ENCODE peak calls at places on chromosomes 5 and 9, in five cellular contexts. L is HFFc6, V is A549, F is endothelial cell, O is neural progenitor cell. C is an unnamed sample.

GRCh38 chr5:120516799-120517198 is 52.7 kb downstream of the PRR16 start:
- DNase-seq in F (no peak), V (no peak), O (no peak), L (peak), C (no peak)

GRCh38 chr9:85224729-85225128 is 517.0 kb downstream of the AGTPBP1 start:
- DNase-seq in L (peak), F (no peak), V (no peak), O (no peak), C (no peak)

GRCh38 chr5:134227259-134227658 is 1.4 kb upstream of the PPP2CA start:
- DNase-seq in V (no peak), O (peak), F (no peak), L (no peak), C (no peak)

GRCh38 chr5:180135128-180135955 is 63.8 kb upstream of the RNF130 start:
- DNase-seq in V (no peak), F (no peak), O (no peak), L (no peak), C (no peak)

GRCh38 chr5:267716-268115 is 3.7 kb upstream of the PDCD6 start:
- DNase-seq in L (no peak), V (no peak), F (no peak), O (no peak), C (no peak)

GRCh38 chr9:113638916-113639315 is 175.4 kb downstream of the RGS3 start:
- DNase-seq in O (no peak), V (no peak), F (no peak), L (no peak), C (peak)

GRCh38 chr5:8813180-8813579 is 732.7 kb downstream of the SEMA5A start:
- DNase-seq in L (no peak), V (no peak), F (no peak), O (no peak), C (no peak)

GRCh38 chr5:68444048-68444447 is 228.5 kb downstream of the PIK3R1 start:
- DNase-seq in O (no peak), V (no peak), L (no peak), F (no peak), C (no peak)

GRCh38 chr5:34719029-34719428 is 62.9 kb downstream of the RAI14 start:
- DNase-seq in F (no peak), V (no peak), L (no peak), O (no peak), C (no peak)

GRCh38 chr5:111063709-111064322 is 7.7 kb upstream of the TSLP start:
- DNase-seq in V (no peak), L (no peak), O (peak), F (no peak), C (no peak)

GRCh38 chr5:179822444-179822990 is 1.8 kb downstream of the SQSTM1 start:
- DNase-seq in L (no peak), F (no peak), O (no peak), V (no peak), C (no peak)

GRCh38 chr9:16704489-16705111 is 165.9 kb downstream of the BNC2 start:
- DNase-seq in F (peak), O (peak), L (no peak), V (peak), C (no peak)

GRCh38 chr9:133783331-133783731 is 45.2 kb upstream of the SARDH start:
- DNase-seq in V (no peak), F (no peak), O (no peak), L (no peak), C (peak)

GRCh38 chr5:83551826-83552225 is 80.3 kb downstream of the VCAN start:
- DNase-seq in L (peak), V (no peak), F (no peak), O (no peak), C (no peak)

GRCh38 chr9:130327070-130327780 is 61.7 kb downstream of the HMCN2 start:
- DNase-seq in L (no peak), F (peak), V (peak), O (peak), C (no peak)

GRCh38 chr5:5629579-5629978 is 207.1 kb downstream of the ICE1 start:
- DNase-seq in L (no peak), F (no peak), V (no peak), O (no peak), C (no peak)

GRCh38 chr9:93679536-93680444 is 103.4 kb downstream of the PHF2 start:
- DNase-seq in V (no peak), F (peak), L (no peak), O (no peak), C (peak)

GRCh38 chr9:20670395-20670794 is 13.7 kb upstream of the FOCAD start:
- DNase-seq in V (no peak), O (no peak), L (no peak), F (no peak), C (no peak)

GRCh38 chr5:127878174-127878750 is 175.1 kb downstream of the CCDC192 start:
- DNase-seq in F (peak), O (peak), V (peak), L (peak), C (no peak)

GRCh38 chr5:58922392-58923171 is 339.7 kb downstream of the RAB3C start:
- DNase-seq in O (no peak), V (no peak), L (no peak), F (no peak), C (no peak)

GRCh38 chr5:57232293-57233033 is 58.6 kb downstream of the GPBP1 start:
- DNase-seq in V (no peak), L (no peak), O (no peak), F (no peak), C (no peak)

GRCh38 chr5:123285122-123286011 is 137.8 kb downstream of the CEP120 start:
- DNase-seq in V (no peak), F (peak), L (no peak), O (peak), C (peak)

GRCh38 chr5:6737043-6737941 is 24.1 kb downstream of the TENT4A start:
- DNase-seq in O (no peak), L (no peak), F (no peak), V (no peak), C (no peak)

GRCh38 chr5:111757582-111758283 is 739 bp upstream of the NREP start:
- DNase-seq in V (peak), O (peak), L (peak), F (peak), C (peak)

GRCh38 chr9:127444921-127445850 is 6.0 kb downstream of the RPL12 start:
- DNase-seq in O (no peak), V (no peak), F (no peak), L (peak), C (no peak)

GRCh38 chr5:101091902-101092301 is 188.8 kb upstream of the ST8SIA4 start:
- DNase-seq in F (no peak), O (no peak), L (no peak), V (no peak), C (no peak)

GRCh38 chr5:72649449-72649848 is 142.2 kb upstream of the ZNF366 start:
- DNase-seq in L (no peak), F (no peak), O (no peak), V (no peak), C (no peak)

GRCh38 chr9:112069318-112070169 is 105.6 kb downstream of the SUSD1 start:
- DNase-seq in V (no peak), L (no peak), O (no peak), F (no peak), C (no peak)

GRCh38 chr5:50786073-50786472 is 119.6 kb downstream of the PARP8 start:
- DNase-seq in F (no peak), L (no peak), V (no peak), O (no peak), C (no peak)

GRCh38 chr9:96209407-96210031 is 92.5 kb downstream of the HSD17B3 start:
- DNase-seq in F (no peak), V (no peak), O (no peak), L (peak), C (no peak)

GRCh38 chr5:74648835-74649286 is 8.3 kb upstream of the ENC1 start:
- DNase-seq in O (peak), F (no peak), V (peak), L (peak), C (no peak)

GRCh38 chr9:135811796-135812195 is 95.5 kb downstream of the CAMSAP1 start:
- DNase-seq in F (no peak), L (no peak), V (no peak), O (no peak), C (no peak)

GRCh38 chr5:113663879-113664278 is 150.4 kb downstream of the YTHDC2 start:
- DNase-seq in O (peak), F (peak), L (peak), V (peak), C (no peak)

DNA sequence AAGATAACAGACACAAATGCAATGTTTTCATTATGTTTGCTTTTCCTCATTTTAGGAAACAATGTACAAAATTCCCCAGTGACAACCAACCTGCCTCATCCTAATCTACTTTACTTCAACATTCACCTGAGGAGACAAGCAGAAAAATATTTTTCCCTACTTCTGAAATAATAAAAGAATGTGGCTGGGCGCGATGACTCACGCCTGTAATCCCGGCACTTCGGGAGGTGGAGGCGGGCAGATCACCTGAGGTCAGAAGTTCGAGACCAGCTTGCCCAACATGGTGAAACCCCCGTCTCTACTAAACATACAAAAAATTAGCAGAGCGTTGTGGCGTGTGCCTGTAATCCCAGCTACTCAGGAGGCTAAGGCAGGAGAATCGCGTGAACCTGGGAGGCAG is 36.9 kb downstream of the MYO10 start:
- DNase-seq in F (no peak), O (no peak), V (no peak), L (no peak), C (no peak)
- TF ChIP-seq CTCF in F (no peak), O (no peak), V (no peak), L (no peak), C (no peak)

GRCh38 chr5:157540707-157541451 is 34.7 kb downstream of the ADAM19 start:
- DNase-seq in V (no peak), L (peak), F (peak), O (peak), C (no peak)
- TF ChIP-seq CTCF in V (no peak), L (no peak), F (no peak), O (no peak), C (no peak)

DNA sequence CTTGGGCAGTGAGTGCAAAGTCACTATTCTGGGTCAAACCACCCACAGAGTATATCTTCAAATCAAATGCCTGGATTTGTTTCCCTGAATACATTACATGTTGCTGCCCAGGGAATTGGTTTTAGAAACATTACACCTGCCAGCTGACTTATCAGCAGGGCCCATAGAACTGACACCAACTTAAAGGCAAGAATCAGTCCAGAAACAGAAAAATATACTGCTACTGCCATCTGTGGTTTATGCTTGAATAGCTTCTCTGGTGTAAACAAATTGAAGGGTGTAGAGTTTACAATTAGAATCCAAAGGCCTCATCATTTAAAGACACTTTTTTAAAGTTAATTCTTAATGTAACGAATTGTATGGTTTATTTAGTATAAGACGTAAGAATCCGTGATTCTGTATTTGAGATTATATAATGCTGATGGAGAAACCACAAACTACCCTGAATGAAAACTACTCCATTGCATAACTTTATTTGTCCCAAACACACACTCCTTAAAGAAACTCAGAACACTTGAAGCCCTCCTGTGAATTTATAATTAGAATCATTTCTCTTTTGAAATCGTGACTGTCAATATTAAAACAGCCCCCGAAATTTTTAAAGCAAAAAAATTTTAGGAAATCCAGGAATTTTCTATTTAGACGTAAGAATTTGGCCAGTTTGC is 6.2 kb downstream of the NR6A1 start:
- DNase-seq in V (peak), L (no peak), O (no peak), F (no peak), C (no peak)
- TF ChIP-seq CTCF in V (peak), L (peak), O (peak), F (no peak), C (peak)

DNA sequence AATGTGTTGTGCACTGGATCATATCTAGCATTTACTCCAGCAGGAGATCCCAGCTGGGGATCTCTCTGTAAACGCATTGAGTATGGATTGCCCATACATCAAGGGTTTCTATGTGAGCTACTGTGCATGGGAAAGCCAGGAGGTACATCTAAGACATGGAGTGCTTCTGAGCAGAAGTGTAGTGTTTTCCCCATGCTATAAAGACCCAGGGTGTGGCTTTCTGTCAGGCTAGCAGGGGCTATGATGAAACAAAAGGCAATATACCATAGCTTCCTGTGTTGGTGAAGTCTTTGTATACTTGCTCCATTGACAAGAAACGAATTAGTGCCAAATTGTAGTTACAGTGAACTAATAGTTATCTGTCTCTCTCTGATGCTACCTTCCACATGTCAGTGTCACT is 329.3 kb upstream of the TLE4 start:
- DNase-seq in V (no peak), O (no peak), F (no peak), L (no peak), C (no peak)
- TF ChIP-seq CTCF in V (no peak), O (no peak), F (no peak), L (no peak), C (no peak)

DNA sequence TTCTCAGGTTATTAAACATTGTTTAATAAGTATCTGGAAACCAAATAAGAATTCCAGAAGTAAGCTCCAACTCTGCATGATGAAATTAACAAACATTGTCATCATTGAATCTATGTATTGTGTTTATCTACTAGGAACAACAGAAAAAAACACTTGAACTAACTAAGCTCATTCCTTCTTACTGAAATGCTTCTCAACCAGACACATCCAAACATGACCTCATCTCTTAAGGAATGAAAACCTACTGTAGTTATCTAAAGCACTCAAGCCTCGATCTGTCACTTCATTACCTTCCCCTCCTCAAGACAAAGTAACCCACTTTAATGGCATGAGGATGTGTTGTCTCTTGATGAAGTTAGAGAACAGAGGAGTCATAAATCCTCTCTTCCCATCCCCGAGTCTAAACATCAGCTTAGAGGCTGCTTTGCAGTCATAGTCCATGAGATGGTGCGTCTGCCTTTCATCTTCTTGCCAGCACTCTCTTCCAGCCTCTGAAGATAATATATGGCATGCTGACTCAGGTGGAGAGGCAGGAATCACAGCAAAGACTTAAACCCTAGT is 86.5 kb downstream of the CEMIP2 start:
- DNase-seq in F (no peak), L (peak), V (peak), O (no peak), C (no peak)
- TF ChIP-seq CTCF in F (no peak), L (no peak), V (no peak), O (no peak), C (no peak)

DNA sequence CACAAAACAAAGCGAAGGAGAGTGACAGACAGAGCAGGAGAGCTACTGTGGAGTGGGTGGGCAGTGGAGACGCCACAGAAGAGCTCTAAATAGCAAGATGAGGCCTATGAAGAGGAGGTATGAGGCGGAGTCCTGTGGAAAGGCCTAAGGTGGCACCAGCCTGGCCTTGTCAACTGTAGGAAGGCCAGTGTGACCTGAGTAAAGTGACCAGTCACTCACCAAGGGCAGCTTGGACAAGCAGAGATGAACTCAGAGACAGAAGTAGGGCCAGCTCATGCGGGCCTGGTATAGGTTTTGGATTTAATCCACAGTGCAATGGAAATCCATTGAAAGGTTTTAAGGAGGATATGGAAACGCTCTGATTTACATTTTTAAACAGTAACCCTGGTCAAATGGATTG is 23.8 kb upstream of the SH3RF2 start:
- DNase-seq in F (no peak), L (no peak), O (no peak), V (no peak), C (no peak)
- TF ChIP-seq CTCF in F (no peak), L (no peak), O (no peak), V (no peak), C (no peak)

GRCh38 chr9:12698293-12698692 is 5.1 kb downstream of the TYRP1 start:
- DNase-seq in F (no peak), L (no peak), O (no peak), V (no peak), C (no peak)

GRCh38 chr9:12696931-12697622 is 3.9 kb downstream of the TYRP1 start:
- DNase-seq in L (no peak), V (no peak), F (no peak), O (no peak), C (no peak)

GRCh38 chr9:12698986-12699385 is 5.8 kb downstream of the TYRP1 start:
- DNase-seq in L (no peak), O (no peak), V (no peak), F (no peak), C (no peak)

GRCh38 chr9:12697719-12698118 is 4.5 kb downstream of the TYRP1 start:
- DNase-seq in O (no peak), L (no peak), V (no peak), F (no peak), C (no peak)

GRCh38 chr9:12699529-12699928 is 6.3 kb downstream of the TYRP1 start:
- DNase-seq in F (no peak), O (no peak), L (peak), V (no peak), C (no peak)
- TF ChIP-seq CTCF in F (peak), O (peak), L (peak), V (no peak), C (peak)

GRCh38 chr9:83281306-83282255 is 218.6 kb upstream of the RASEF start:
- DNase-seq in O (no peak), F (no peak), L (peak), V (peak), C (no peak)
- TF ChIP-seq CTCF in O (no peak), F (no peak), L (no peak), V (no peak), C (no peak)

GRCh38 chr5:2157372-2157771 is 274.6 kb upstream of the IRX4 start:
- DNase-seq in O (no peak), F (no peak), V (no peak), L (no peak), C (peak)
- TF ChIP-seq CTCF in O (no peak), F (no peak), V (no peak), L (no peak), C (no peak)

DNA sequence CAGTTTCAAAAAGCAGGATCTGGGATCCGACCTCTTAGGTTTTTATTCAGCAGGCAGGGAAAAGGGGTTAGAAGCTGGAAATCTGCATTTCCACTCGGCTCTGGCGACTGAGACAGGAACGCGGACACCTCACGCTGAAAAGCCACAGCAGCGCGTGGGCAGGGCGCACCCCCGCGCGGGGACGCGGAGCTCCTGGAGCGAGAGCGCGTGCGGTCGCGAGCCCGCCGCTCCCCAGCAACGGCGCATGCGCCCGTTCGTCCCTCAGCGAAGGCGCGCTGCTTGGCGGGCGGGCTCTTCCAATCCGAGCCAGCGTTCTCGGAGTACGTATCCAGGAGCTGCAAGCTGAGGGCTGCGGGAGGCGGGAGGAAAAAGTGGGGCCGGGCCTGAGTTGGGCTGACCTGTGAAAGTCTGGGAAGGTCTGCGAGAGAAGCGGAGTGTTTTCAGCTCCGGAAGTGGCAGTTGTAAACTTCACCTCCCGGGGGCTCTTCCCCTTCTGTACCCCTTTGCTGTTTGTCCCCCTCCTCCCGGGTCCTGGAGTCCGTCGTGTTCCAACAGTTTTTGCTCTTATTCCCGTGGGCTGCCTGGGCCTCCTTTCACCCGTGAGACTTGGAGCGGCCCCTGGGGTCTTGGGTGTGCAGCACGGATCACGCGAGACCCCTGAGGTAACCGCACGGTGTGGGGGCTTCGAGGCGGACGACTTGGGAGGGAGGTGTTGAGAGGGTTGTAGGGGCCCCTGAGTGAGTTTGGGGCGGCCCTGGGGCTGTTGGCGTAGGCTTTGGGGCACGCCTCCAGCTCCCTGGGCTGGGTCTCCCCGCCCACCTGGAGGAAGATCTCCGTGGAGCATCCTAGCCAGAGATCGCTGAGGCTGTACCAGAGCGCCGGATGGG is at the start of gene CCDC171:
- DNase-seq in O (peak), F (peak), L (peak), V (peak), C (peak)
- TF ChIP-seq CTCF in O (peak), F (no peak), L (peak), V (no peak), C (no peak)

C was measured in chondrocyte.